ENCODE peak calls at places on chromosomes 2 and 18, in five cellular contexts. O is K562, P is A549, F is ovary, E is H1. J is an unnamed sample.

GRCh38 chr2:172710584-172711024 is 25.0 kb upstream of the RAPGEF4 start:
- DNase-seq in O (peak; percentile 37), P (peak; percentile 56), F (peak; percentile 24), E (no peak), J (no peak)

GRCh38 chr18:21735452-21736015 is 5.1 kb upstream of the MIB1 start:
- DNase-seq in O (peak; percentile 95), P (no peak), F (no peak), E (no peak), J (no peak)

GRCh38 chr2:112811276-112811831 is 25.2 kb downstream of the IL1B start:
- DNase-seq in O (no peak), P (no peak), F (no peak), E (no peak), J (no peak)

GRCh38 chr2:201158111-201158929 is 24.6 kb upstream of the CASP10 start:
- DNase-seq in O (peak; percentile 82), P (peak; percentile 75), F (peak; percentile 71), E (no peak), J (no peak)

GRCh38 chr18:24602156-24602555 is 141.7 kb downstream of the HRH4 start:
- DNase-seq in O (no peak), P (no peak), F (no peak), E (no peak), J (peak; percentile 34)

GRCh38 chr2:66555511-66556324 is 120.8 kb downstream of the MEIS1 start:
- DNase-seq in O (no peak), P (no peak), F (peak; percentile 37), E (no peak), J (no peak)

GRCh38 chr2:51697095-51697494 is 665.2 kb upstream of the NRXN1 start:
- DNase-seq in O (no peak), P (no peak), F (no peak), E (no peak), J (no peak)

GRCh38 chr2:140659293-140659692 is 1471.5 kb downstream of the LRP1B start:
- DNase-seq in O (no peak), P (no peak), F (no peak), E (no peak), J (no peak)

GRCh38 chr18:68557183-68557582 is 157.7 kb downstream of the TMX3 start:
- DNase-seq in O (no peak), P (no peak), F (no peak), E (no peak), J (no peak)

GRCh38 chr2:191811807-191812602 is 34.9 kb downstream of the CAVIN2 start:
- DNase-seq in O (peak; percentile 70), P (peak; percentile 31), F (peak; percentile 75), E (no peak), J (no peak)

GRCh38 chr2:644871-645270 is 32.3 kb downstream of the TMEM18 start:
- DNase-seq in O (no peak), P (no peak), F (no peak), E (no peak), J (peak; percentile 86)

GRCh38 chr18:62187543-62188378 is 706 bp downstream of the RELCH start:
- DNase-seq in O (peak; percentile 48), P (no peak), F (peak; percentile 17), E (no peak), J (no peak)

GRCh38 chr2:9699139-9699823 is 68.5 kb upstream of the YWHAQ start:
- DNase-seq in O (peak; percentile 63), P (peak; percentile 68), F (no peak), E (no peak), J (no peak)

GRCh38 chr2:237388036-237388435 is 25.9 kb downstream of the COL6A3 start:
- DNase-seq in O (no peak), P (no peak), F (no peak), E (no peak), J (no peak)

GRCh38 chr2:231246171-231246842 is 47.9 kb downstream of the ARMC9 start:
- DNase-seq in O (no peak), P (no peak), F (no peak), E (no peak), J (no peak)

GRCh38 chr2:170711774-170712652 is 3.1 kb upstream of the SP5 start:
- DNase-seq in O (no peak), P (no peak), F (no peak), E (peak; percentile 56), J (peak; percentile 91)

GRCh38 chr2:138421971-138422335 is 79.6 kb upstream of the SPOPL start:
- DNase-seq in O (no peak), P (no peak), F (no peak), E (no peak), J (no peak)

GRCh38 chr2:240203842-240204270 is 63.4 kb upstream of the OTOS start:
- DNase-seq in O (no peak), P (no peak), F (no peak), E (no peak), J (no peak)

DNA sequence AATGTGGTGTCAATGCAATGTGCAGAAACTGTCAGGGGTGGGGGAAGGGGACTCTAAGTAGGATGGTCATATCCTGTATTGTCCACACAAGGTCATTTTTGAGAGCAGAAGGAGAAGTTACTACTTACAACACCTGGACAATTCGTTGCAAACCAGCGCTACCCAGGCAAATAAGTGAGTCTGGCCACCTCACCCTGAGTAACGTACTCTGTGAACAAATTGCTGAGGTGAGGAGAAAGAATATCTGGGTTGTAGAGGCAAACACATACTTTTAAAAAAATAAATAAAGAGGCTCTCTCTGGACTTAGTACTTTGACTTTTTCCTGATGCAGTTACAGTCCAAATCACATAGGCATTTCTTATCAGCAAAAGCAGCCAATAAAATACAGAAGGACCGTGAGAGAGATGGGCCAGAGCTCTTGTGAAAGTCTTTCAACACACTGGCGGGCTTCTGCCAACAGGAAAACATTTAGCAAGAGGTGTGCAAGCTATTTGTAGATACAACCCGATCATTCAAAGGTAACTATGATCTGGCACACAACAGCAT is 268.2 kb upstream of the ID2 start:
- DNase-seq in O (no peak), P (no peak), F (peak; percentile 44), E (no peak), J (no peak)
- TF ChIP-seq EP300 in O (no peak), P (no peak), F (no peak), E (no peak), J (no peak)

GRCh38 chr2:154392256-154392655 is 306.2 kb upstream of the KCNJ3 start:
- DNase-seq in O (no peak), P (no peak), F (no peak), E (no peak), J (no peak)
- H3K4me3 ChIP-seq in O (no peak overlapping the region), P (no peak overlapping the region), F (no peak overlapping the region), E (no peak overlapping the region), J (no peak overlapping the region)

GRCh38 chr2:217988014-217988839 is 14.6 kb downstream of the TNS1 start:
- DNase-seq in O (peak; percentile 62), P (peak; percentile 61), F (peak; percentile 92), E (peak; percentile 81), J (peak; percentile 98)
- TF ChIP-seq EP300 in O (no peak), P (no peak), F (no peak), E (peak; percentile 91), J (no peak)

GRCh38 chr2:3522851-3523481 is 3.6 kb upstream of the ADI1 start:
- DNase-seq in O (peak; percentile 53), P (no peak), F (peak; percentile 55), E (no peak), J (no peak)
- H3K4me3 ChIP-seq in O (no peak overlapping the region), P (no peak overlapping the region), F (no peak overlapping the region), E (no peak overlapping the region), J (peak overlapping the region; percentile 17)

GRCh38 chr18:74228312-74228711 is 63.5 kb downstream of the CYB5A start:
- DNase-seq in O (no peak), P (no peak), F (no peak), E (no peak), J (no peak)

GRCh38 chr18:74229891-74230290 is 61.9 kb downstream of the CYB5A start:
- DNase-seq in O (no peak), P (no peak), F (no peak), E (no peak), J (no peak)

GRCh38 chr18:74226666-74227065 is 65.1 kb downstream of the CYB5A start:
- DNase-seq in O (no peak), P (no peak), F (no peak), E (no peak), J (no peak)

GRCh38 chr18:74230922-74231714 is 60.6 kb downstream of the CYB5A start:
- DNase-seq in O (no peak), P (no peak), F (no peak), E (no peak), J (no peak)

DNA sequence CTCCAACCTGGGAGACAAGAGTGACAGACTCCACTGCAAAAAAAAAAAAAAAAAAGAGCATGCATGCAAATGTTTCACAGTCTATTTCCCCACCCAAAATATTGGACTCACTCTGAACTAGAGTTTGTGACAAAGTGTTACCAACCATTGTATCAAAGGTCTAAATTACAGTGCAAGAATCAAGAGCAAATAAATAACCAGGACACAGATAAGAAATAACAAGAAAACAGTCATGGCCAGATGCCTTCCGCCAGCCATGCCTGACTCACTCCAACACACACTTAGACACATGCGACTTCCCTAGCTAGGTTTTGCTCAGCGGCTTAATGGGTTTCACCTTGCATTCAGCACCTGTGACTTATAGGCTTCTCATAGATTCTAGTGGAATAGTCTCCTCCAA is 62.8 kb downstream of the CYB5A start:
- DNase-seq in O (no peak), P (no peak), F (no peak), E (no peak), J (no peak)
- TF ChIP-seq EP300 in O (no peak), P (no peak), F (no peak), E (no peak), J (no peak)

GRCh38 chr2:222919841-222920609 is 59.2 kb downstream of the ACSL3 start:
- DNase-seq in O (peak; percentile 79), P (no peak), F (no peak), E (no peak), J (no peak)
- H3K4me3 ChIP-seq in O (no peak overlapping the region), P (no peak overlapping the region), F (no peak overlapping the region), E (no peak overlapping the region), J (no peak overlapping the region)

GRCh38 chr18:31245820-31246219 is 72.1 kb upstream of the DSG1 start:
- DNase-seq in O (peak; percentile 58), P (no peak), F (no peak), E (no peak), J (no peak)

GRCh38 chr18:31247574-31248199 is 70.3 kb upstream of the DSG1 start:
- DNase-seq in O (no peak), P (no peak), F (no peak), E (no peak), J (no peak)

GRCh38 chr18:31246460-31246859 is 71.5 kb upstream of the DSG1 start:
- DNase-seq in O (peak; percentile 44), P (no peak), F (no peak), E (no peak), J (no peak)

GRCh38 chr18:31243740-31244512 is 74.0 kb upstream of the DSG1 start:
- DNase-seq in O (peak; percentile 56), P (no peak), F (no peak), E (no peak), J (no peak)

DNA sequence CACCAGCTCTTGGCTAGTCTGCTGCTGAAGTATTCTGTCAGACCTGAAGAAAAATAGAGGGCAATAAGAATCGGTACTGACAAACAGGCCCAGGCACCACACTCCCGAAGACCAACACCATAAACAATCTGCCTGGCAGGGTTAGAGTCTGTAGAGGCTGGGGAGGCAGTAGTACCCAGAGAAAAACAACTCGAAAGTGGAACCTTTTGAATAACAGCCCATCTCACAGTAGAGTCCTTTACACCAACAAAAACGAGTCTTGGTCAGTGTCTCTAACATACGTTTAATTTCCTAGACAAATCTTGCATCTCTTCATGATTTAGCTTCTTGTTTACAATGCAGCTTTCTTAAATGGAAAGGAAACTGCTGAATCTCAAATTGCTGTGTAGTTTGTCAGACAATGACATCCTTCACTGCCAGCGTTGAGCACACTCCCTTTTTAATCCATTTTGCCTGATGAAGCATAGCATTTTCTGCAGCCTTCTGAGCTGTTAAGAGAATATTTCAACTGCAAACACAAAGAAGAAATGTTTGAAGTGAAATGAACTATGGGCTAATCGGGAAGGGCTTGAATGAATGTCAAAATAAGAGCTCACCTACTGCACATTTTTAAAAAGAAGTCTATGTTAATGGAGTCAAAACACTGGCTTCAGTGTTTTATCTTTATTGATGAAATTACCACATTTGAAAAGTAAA is 73.1 kb upstream of the DSG1 start:
- DNase-seq in O (peak; percentile 19), P (no peak), F (no peak), E (no peak), J (no peak)
- TF ChIP-seq EP300 in O (no peak), P (no peak), F (no peak), E (no peak), J (no peak)

J was measured in esophagus muscularis mucosa.